ENCODE peak calls at places on chromosomes 6 and 20, in six cellular contexts. O is ovary, S is epithelial cell of esophagus, E is AG04449, H is cardiac muscle cell, R is foreskin fibroblast. X is an unnamed sample.

GRCh38 chr6:169959129-169960002 is 207.9 kb downstream of the ERMARD start:
- DNase-seq in E (no peak), O (peak; percentile 61), S (peak; percentile 65), H (no peak), R (no peak), X (no peak)

GRCh38 chr6:18785810-18786490 is 398.8 kb downstream of the RNF144B start:
- DNase-seq in E (no peak), S (no peak), H (no peak), O (no peak), R (no peak), X (no peak)

GRCh38 chr6:41552723-41553122 is 6.5 kb downstream of the FOXP4 start:
- DNase-seq in S (no peak), O (no peak), E (no peak), R (no peak), H (no peak), X (no peak)

GRCh38 chr6:17995414-17995813 is 8.0 kb upstream of the KIF13A start:
- DNase-seq in R (no peak), S (no peak), O (no peak), E (no peak), H (no peak), X (no peak)

GRCh38 chr6:33314515-33314942 is 651 bp upstream of the TAPBP start:
- DNase-seq in S (peak; percentile 86), E (no peak), O (peak; percentile 67), H (peak; percentile 80), R (peak; percentile 74), X (no peak)

GRCh38 chr6:71284785-71285184 is 3.8 kb upstream of the OGFRL1 start:
- DNase-seq in H (peak; percentile 34), E (no peak), S (peak; percentile 91), O (no peak), R (no peak), X (no peak)

GRCh38 chr6:155013457-155013876 is 18.4 kb downstream of the TIAM2 start:
- DNase-seq in E (no peak), R (peak; percentile 33), S (no peak), O (no peak), H (peak; percentile 42), X (no peak)

GRCh38 chr6:3615391-3616380 is 135.8 kb downstream of the PXDC1 start:
- DNase-seq in O (no peak), H (no peak), E (no peak), R (no peak), S (no peak), X (no peak)

GRCh38 chr6:159819098-159819497 is 19.0 kb downstream of the PNLDC1 start:
- DNase-seq in E (no peak), R (no peak), O (no peak), S (no peak), H (no peak), X (no peak)

GRCh38 chr6:20661721-20662120 is 127.5 kb downstream of the CDKAL1 start:
- DNase-seq in R (no peak), O (no peak), E (no peak), H (peak; percentile 83), S (peak; percentile 94), X (no peak)

GRCh38 chr6:99614430-99615161 is 8.0 kb downstream of the PRDM13 start:
- DNase-seq in E (no peak), H (no peak), O (no peak), R (no peak), S (no peak), X (no peak)

GRCh38 chr20:45957021-45957941 is 14.7 kb downstream of the ZNF335 start:
- DNase-seq in H (no peak), R (no peak), O (peak; percentile 28), E (no peak), S (no peak), X (no peak)

GRCh38 chr20:31824554-31825313 is 5.6 kb downstream of the MYLK2 start:
- DNase-seq in R (no peak), E (no peak), O (no peak), S (no peak), H (no peak), X (no peak)

DNA sequence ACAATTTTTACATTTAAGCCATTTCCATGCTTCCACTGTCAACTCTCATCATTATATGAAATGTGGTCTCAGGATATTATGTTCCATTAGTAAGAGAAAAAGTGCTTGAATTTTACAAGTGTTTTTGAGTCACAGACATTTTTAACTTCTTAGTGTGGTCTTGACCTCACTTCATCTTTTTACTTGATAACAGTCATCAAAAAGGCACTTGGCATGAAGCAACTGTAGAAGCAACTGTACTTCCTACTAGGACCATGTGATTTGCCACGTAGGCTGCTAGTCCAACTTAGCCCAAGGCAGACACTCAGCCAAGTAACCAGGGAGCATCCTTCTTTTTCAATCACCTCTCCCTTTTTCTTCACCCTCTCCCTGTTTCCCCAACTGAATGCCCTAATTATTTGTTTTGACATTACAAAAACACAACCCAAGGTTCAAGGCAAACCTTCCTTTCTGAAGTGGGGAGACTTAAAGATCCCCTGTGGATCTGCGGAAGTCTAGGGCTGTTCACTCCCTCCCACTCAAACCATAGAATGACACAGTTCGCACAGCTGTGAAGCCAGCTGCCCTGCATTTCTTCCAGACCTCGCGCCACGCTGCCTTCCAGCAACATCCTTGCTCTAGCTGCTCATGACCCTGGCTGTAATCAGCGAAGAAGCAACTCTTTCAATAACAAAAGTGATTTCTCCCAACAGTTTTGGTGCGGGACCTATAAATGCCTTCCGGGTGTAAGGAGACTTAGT is 45.0 kb downstream of the PHACTR1 start:
- DNase-seq in E (peak; percentile 40), O (no peak), S (peak; percentile 68), R (peak; percentile 95), H (peak; percentile 80), X (no peak)
- TF ChIP-seq CTCF in E (no peak), O (no peak), S (no peak), R (no peak), H (no peak), X (no peak)

GRCh38 chr6:63441266-63441956 is 121.6 kb upstream of the LGSN start:
- DNase-seq in H (no peak), O (no peak), S (no peak), E (no peak), R (no peak), X (no peak)
- TF ChIP-seq CTCF in H (no peak), O (no peak), S (no peak), E (no peak), R (no peak), X (no peak)

GRCh38 chr6:79543886-79544285 is 6.7 kb upstream of the LCA5 start:
- DNase-seq in R (no peak), O (no peak), E (no peak), H (no peak), S (no peak), X (no peak)

GRCh38 chr6:79543411-79543810 is 6.2 kb upstream of the LCA5 start:
- DNase-seq in E (no peak), H (no peak), O (no peak), S (no peak), R (no peak), X (no peak)

GRCh38 chr6:79546186-79546585 is 9.0 kb upstream of the LCA5 start:
- DNase-seq in O (no peak), R (no peak), S (no peak), E (no peak), H (peak; percentile 43), X (no peak)

GRCh38 chr6:79544299-79544927 is 7.2 kb upstream of the LCA5 start:
- DNase-seq in R (no peak), H (peak; percentile 80), E (no peak), S (no peak), O (no peak), X (peak; percentile 54)

GRCh38 chr6:79544939-79545450 is 7.8 kb upstream of the LCA5 start:
- DNase-seq in R (peak; percentile 96), H (peak; percentile 99), S (peak; percentile 98), O (peak; percentile 75), E (peak; percentile 90), X (peak; percentile 97)
- TF ChIP-seq CTCF in R (peak; percentile 65), H (peak; percentile 74), S (peak; percentile 51), O (peak; percentile 40), E (peak; percentile 57), X (peak; percentile 59)

DNA sequence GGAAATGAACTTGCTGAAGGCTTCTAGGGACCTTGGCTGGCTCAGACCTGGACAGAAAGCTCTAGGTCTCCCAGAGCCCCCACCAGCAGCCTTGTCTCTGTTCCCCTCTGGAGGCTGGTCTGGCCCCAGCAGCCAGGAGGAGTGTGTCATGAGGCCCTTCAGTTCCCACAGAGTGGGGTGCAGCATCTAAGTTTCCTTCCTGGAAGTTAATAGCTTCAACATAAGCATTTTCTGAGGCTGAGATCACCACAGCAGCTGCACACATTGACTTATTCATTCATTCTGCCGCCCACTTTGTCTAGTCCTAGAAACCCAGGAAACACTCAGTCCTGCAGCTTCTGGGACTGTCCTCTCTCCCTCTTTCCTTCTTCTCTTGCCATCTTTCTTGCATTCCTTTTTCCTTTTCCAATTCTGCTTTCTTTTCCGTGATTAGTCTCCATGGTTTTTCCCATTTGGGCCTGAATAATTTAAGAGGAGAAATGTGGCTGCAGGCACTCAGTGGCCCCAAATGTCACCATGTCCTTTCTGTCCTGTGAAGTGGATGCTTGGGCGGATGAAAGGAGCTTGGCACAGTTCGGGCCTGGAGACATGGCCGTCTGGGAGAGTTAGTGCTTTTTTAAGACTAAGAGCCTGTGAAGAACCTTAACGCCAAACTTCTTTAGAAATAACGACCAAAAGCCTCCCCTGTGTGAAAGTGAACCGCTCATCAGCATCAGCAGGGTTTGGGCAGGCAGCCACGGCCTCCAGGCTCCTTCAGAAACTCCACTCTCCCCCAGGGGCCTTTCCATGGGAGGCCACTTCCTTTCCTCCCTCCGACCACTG is 31.0 kb upstream of the PCMTD2 start:
- DNase-seq in H (peak; percentile 71), E (peak; percentile 83), S (peak; percentile 87), O (no peak), R (peak; percentile 88), X (peak; percentile 87)
- TF ChIP-seq CTCF in H (no peak), E (no peak), S (no peak), O (no peak), R (peak; percentile 19), X (no peak)

X was measured in kidney epithelial cell.